ENCODE peak calls at places on chromosomes 5 and 9, in four cellular contexts. K, Y, J and C are unnamed samples.

GRCh38 chr9:138033950-138034349 is 156.4 kb downstream of the CACNA1B start:
- DNase-seq in Y (no peak), J (no peak), K (no peak), C (no peak)

GRCh38 chr9:94638335-94639044 is 828 bp downstream of the FBP1 start:
- DNase-seq in Y (no peak), J (no peak), K (no peak), C (no peak)

GRCh38 chr9:87007711-87008360 is 60.5 kb upstream of the GAS1 start:
- DNase-seq in Y (no peak), K (no peak), J (no peak), C (no peak)

GRCh38 chr9:97983524-97984187 is 515 bp downstream of the ANP32B start:
- DNase-seq in Y (no peak), J (peak; percentile 78), K (peak; percentile 10), C (peak; percentile 24)

GRCh38 chr9:131270171-131271015 is 5.9 kb downstream of the FAM78A start:
- DNase-seq in Y (no peak), J (peak; percentile 93), K (no peak), C (no peak)

GRCh38 chr5:63262191-63262981 is 683.8 kb downstream of the LRRC70 start:
- DNase-seq in K (no peak), Y (no peak), J (no peak), C (no peak)

GRCh38 chr9:128211551-128212281 is 8.5 kb downstream of the DNM1 start:
- DNase-seq in Y (no peak), K (no peak), J (no peak), C (no peak)

GRCh38 chr9:36930941-36931340 is 103.1 kb downstream of the PAX5 start:
- DNase-seq in K (no peak), Y (no peak), J (no peak), C (no peak)

GRCh38 chr5:2757563-2758311 is 6.3 kb upstream of the IRX2 start:
- DNase-seq in Y (no peak), J (no peak), K (no peak), C (no peak)

GRCh38 chr5:133962801-133963476 is 5.5 kb downstream of the C5orf15 start:
- DNase-seq in Y (no peak), J (no peak), K (no peak), C (no peak)

GRCh38 chr9:20623021-20623747 is 885 bp upstream of the MLLT3 start:
- DNase-seq in Y (no peak), J (peak; percentile 69), K (no peak), C (peak; percentile 26)

GRCh38 chr9:21777701-21778100 is 24.7 kb upstream of the MTAP start:
- DNase-seq in J (no peak), K (no peak), Y (no peak), C (no peak)